ENCODE peak calls at places on chromosomes 3 and 15, in ten cellular contexts. M is ELF-1; Z is HFFc6; W is foreskin fibroblast; Q is H54; T is heart right ventricle; D is ACHN; C is BE2C; V is AG08396; N is stimulated activated CD4-positive, alpha-beta T cell treated with anti-CD3 and anti-CD28 coated beads, Interleukin-4, amount 100 ng/mL, for 1 hour. R is an unnamed sample.

GRCh38 chr3:1350885-1351284 is 258.1 kb downstream of the CNTN6 start:
- DNase-seq in C (no peak), W (no peak), D (no peak), Z (no peak), V (no peak), Q (no peak), T (no peak), M (no peak), N (no peak), R (no peak)

GRCh38 chr15:73940061-73940981 is 14.1 kb downstream of the LOXL1 start:
- DNase-seq in Z (no peak), D (no peak), W (peak), Q (no peak), N (no peak), C (peak), M (no peak), T (no peak), V (no peak), R (no peak)

GRCh38 chr15:36964626-36965025 is 135.7 kb downstream of the MEIS2 start:
- DNase-seq in T (no peak), N (no peak), W (no peak), V (no peak), Z (no peak), D (no peak), Q (no peak), M (no peak), C (no peak), R (no peak)

GRCh38 chr3:23542079-23542478 is 263.7 kb upstream of the UBE2E1 start:
- DNase-seq in V (no peak), C (no peak), T (no peak), M (no peak), N (no peak), Z (no peak), Q (no peak), D (no peak), W (no peak), R (no peak)

GRCh38 chr3:148643389-148643840 is 54.3 kb upstream of the AGTR1 start:
- DNase-seq in Z (peak), T (no peak), N (no peak), D (no peak), C (no peak), V (peak), Q (no peak), M (peak), W (peak), R (no peak)

GRCh38 chr3:1082024-1082633 is 10.7 kb upstream of the CNTN6 start:
- DNase-seq in D (peak), T (no peak), W (peak), M (peak), Q (peak), Z (no peak), V (peak), C (peak), N (no peak), R (peak)

GRCh38 chr3:141561426-141562034 is 74.7 kb downstream of the RASA2 start:
- DNase-seq in Z (peak), N (no peak), Q (no peak), C (peak), V (peak), W (peak), D (peak), T (no peak), M (no peak), R (no peak)

GRCh38 chr3:194871143-194871863 is 185.6 kb downstream of the FAM43A start:
- DNase-seq in T (peak), Q (peak), Z (peak), V (peak), M (peak), N (no peak), D (peak), W (peak), C (peak), R (no peak)

GRCh38 chr15:24756101-24756500 is 80.5 kb downstream of the NPAP1 start:
- DNase-seq in V (no peak), D (no peak), M (peak), W (no peak), Z (no peak), N (no peak), T (no peak), C (no peak), Q (no peak), R (no peak)

GRCh38 chr15:46751303-46751702 is 966.0 kb upstream of the SEMA6D start:
- DNase-seq in D (no peak), V (no peak), T (no peak), N (no peak), W (no peak), Q (no peak), Z (no peak), M (no peak), C (no peak), R (no peak)